ENCODE peak calls at places on chromosomes 3 and 15, in ten cellular contexts. One of them, this sample, is unnamed.

GRCh38 chr3:18438586-18438985 is 13.4 kb upstream of the SATB1 start:
- DNase-seq in germinal center: no peak
- DNase-seq in stimulated activated CD8-positive, alpha-beta memory T cell treated with anti-CD3 and anti-CD28 coated beads, Interleukin-4, amount 100 ng/mL, for 1 hour: peak
- DNase-seq in cardiac muscle cell: no peak
- DNase-seq in effector memory CD4-positive, alpha-beta T cell: peak
- DNase-seq in BE2C: no peak
- DNase-seq in kidney epithelial cell: no peak
- DNase-seq in activated T-cell treated with anti-CD3 and anti-CD28 coated beads for 1 hour: peak
- DNase-seq in HTR-8/SVneo: no peak
- DNase-seq in brain microvascular endothelial cell: no peak
- DNase-seq in this sample: no peak

GRCh38 chr3:176193032-176193698 is 1004.1 kb downstream of the TBL1XR1 start:
- DNase-seq in effector memory CD4-positive, alpha-beta T cell: no peak
- DNase-seq in germinal center: no peak
- DNase-seq in stimulated activated CD8-positive, alpha-beta memory T cell treated with anti-CD3 and anti-CD28 coated beads, Interleukin-4, amount 100 ng/mL, for 1 hour: no peak
- DNase-seq in cardiac muscle cell: no peak
- DNase-seq in brain microvascular endothelial cell: no peak
- DNase-seq in kidney epithelial cell: no peak
- DNase-seq in BE2C: no peak
- DNase-seq in activated T-cell treated with anti-CD3 and anti-CD28 coated beads for 1 hour: no peak
- DNase-seq in HTR-8/SVneo: no peak
- DNase-seq in this sample: peak

GRCh38 chr3:27357665-27358258 is 11.4 kb downstream of the NEK10 start:
- DNase-seq in HTR-8/SVneo: peak
- DNase-seq in brain microvascular endothelial cell: peak
- DNase-seq in kidney epithelial cell: no peak
- DNase-seq in BE2C: peak
- DNase-seq in germinal center: peak
- DNase-seq in effector memory CD4-positive, alpha-beta T cell: peak
- DNase-seq in cardiac muscle cell: peak
- DNase-seq in activated T-cell treated with anti-CD3 and anti-CD28 coated beads for 1 hour: peak
- DNase-seq in stimulated activated CD8-positive, alpha-beta memory T cell treated with anti-CD3 and anti-CD28 coated beads, Interleukin-4, amount 100 ng/mL, for 1 hour: no peak
- DNase-seq in this sample: peak

GRCh38 chr3:44359146-44359751 is 20.7 kb downstream of the TCAIM start:
- DNase-seq in BE2C: no peak
- DNase-seq in kidney epithelial cell: no peak
- DNase-seq in effector memory CD4-positive, alpha-beta T cell: no peak
- DNase-seq in activated T-cell treated with anti-CD3 and anti-CD28 coated beads for 1 hour: no peak
- DNase-seq in cardiac muscle cell: no peak
- DNase-seq in stimulated activated CD8-positive, alpha-beta memory T cell treated with anti-CD3 and anti-CD28 coated beads, Interleukin-4, amount 100 ng/mL, for 1 hour: no peak
- DNase-seq in brain microvascular endothelial cell: no peak
- DNase-seq in germinal center: no peak
- DNase-seq in HTR-8/SVneo: peak
- DNase-seq in this sample: no peak

GRCh38 chr3:100709840-100710235 is 544 bp downstream of the TFG start:
- DNase-seq in kidney epithelial cell: no peak
- DNase-seq in activated T-cell treated with anti-CD3 and anti-CD28 coated beads for 1 hour: peak
- DNase-seq in BE2C: peak
- DNase-seq in HTR-8/SVneo: peak
- DNase-seq in cardiac muscle cell: peak
- DNase-seq in germinal center: peak
- DNase-seq in brain microvascular endothelial cell: peak
- DNase-seq in effector memory CD4-positive, alpha-beta T cell: no peak
- DNase-seq in stimulated activated CD8-positive, alpha-beta memory T cell treated with anti-CD3 and anti-CD28 coated beads, Interleukin-4, amount 100 ng/mL, for 1 hour: no peak
- DNase-seq in this sample: peak

GRCh38 chr15:68586274-68586961 is 7.6 kb downstream of the CORO2B start:
- DNase-seq in cardiac muscle cell: no peak
- DNase-seq in HTR-8/SVneo: peak
- DNase-seq in brain microvascular endothelial cell: peak
- DNase-seq in stimulated activated CD8-positive, alpha-beta memory T cell treated with anti-CD3 and anti-CD28 coated beads, Interleukin-4, amount 100 ng/mL, for 1 hour: no peak
- DNase-seq in effector memory CD4-positive, alpha-beta T cell: no peak
- DNase-seq in activated T-cell treated with anti-CD3 and anti-CD28 coated beads for 1 hour: no peak
- DNase-seq in kidney epithelial cell: peak
- DNase-seq in germinal center: no peak
- DNase-seq in BE2C: no peak
- DNase-seq in this sample: no peak

GRCh38 chr3:35737080-35737479 is 97.8 kb downstream of the ARPP21 start:
- DNase-seq in activated T-cell treated with anti-CD3 and anti-CD28 coated beads for 1 hour: no peak
- DNase-seq in stimulated activated CD8-positive, alpha-beta memory T cell treated with anti-CD3 and anti-CD28 coated beads, Interleukin-4, amount 100 ng/mL, for 1 hour: no peak
- DNase-seq in germinal center: no peak
- DNase-seq in effector memory CD4-positive, alpha-beta T cell: no peak
- DNase-seq in BE2C: no peak
- DNase-seq in HTR-8/SVneo: no peak
- DNase-seq in cardiac muscle cell: no peak
- DNase-seq in kidney epithelial cell: no peak
- DNase-seq in brain microvascular endothelial cell: no peak
- DNase-seq in this sample: no peak

GRCh38 chr3:112005091-112005672 is 6.5 kb downstream of the TAGLN3 start:
- DNase-seq in stimulated activated CD8-positive, alpha-beta memory T cell treated with anti-CD3 and anti-CD28 coated beads, Interleukin-4, amount 100 ng/mL, for 1 hour: no peak
- DNase-seq in effector memory CD4-positive, alpha-beta T cell: no peak
- DNase-seq in cardiac muscle cell: no peak
- DNase-seq in activated T-cell treated with anti-CD3 and anti-CD28 coated beads for 1 hour: no peak
- DNase-seq in kidney epithelial cell: no peak
- DNase-seq in BE2C: no peak
- DNase-seq in germinal center: no peak
- DNase-seq in HTR-8/SVneo: no peak
- DNase-seq in brain microvascular endothelial cell: no peak
- DNase-seq in this sample: no peak

GRCh38 chr3:9435320-9435719 is 37.9 kb downstream of the SETD5 start:
- DNase-seq in stimulated activated CD8-positive, alpha-beta memory T cell treated with anti-CD3 and anti-CD28 coated beads, Interleukin-4, amount 100 ng/mL, for 1 hour: no peak
- DNase-seq in kidney epithelial cell: no peak
- DNase-seq in cardiac muscle cell: no peak
- DNase-seq in brain microvascular endothelial cell: no peak
- DNase-seq in activated T-cell treated with anti-CD3 and anti-CD28 coated beads for 1 hour: no peak
- DNase-seq in HTR-8/SVneo: no peak
- DNase-seq in germinal center: no peak
- DNase-seq in effector memory CD4-positive, alpha-beta T cell: no peak
- DNase-seq in BE2C: no peak
- DNase-seq in this sample: no peak

GRCh38 chr3:8767667-8768363 is 1.6 kb downstream of the OXTR start:
- DNase-seq in brain microvascular endothelial cell: no peak
- DNase-seq in activated T-cell treated with anti-CD3 and anti-CD28 coated beads for 1 hour: no peak
- DNase-seq in kidney epithelial cell: no peak
- DNase-seq in BE2C: no peak
- DNase-seq in effector memory CD4-positive, alpha-beta T cell: no peak
- DNase-seq in cardiac muscle cell: peak
- DNase-seq in germinal center: peak
- DNase-seq in HTR-8/SVneo: no peak
- DNase-seq in stimulated activated CD8-positive, alpha-beta memory T cell treated with anti-CD3 and anti-CD28 coated beads, Interleukin-4, amount 100 ng/mL, for 1 hour: no peak
- DNase-seq in this sample: peak

GRCh38 chr3:20197775-20198174 is 11.8 kb upstream of the SGO1 start:
- DNase-seq in HTR-8/SVneo: no peak
- DNase-seq in kidney epithelial cell: no peak
- DNase-seq in stimulated activated CD8-positive, alpha-beta memory T cell treated with anti-CD3 and anti-CD28 coated beads, Interleukin-4, amount 100 ng/mL, for 1 hour: no peak
- DNase-seq in germinal center: no peak
- DNase-seq in BE2C: no peak
- DNase-seq in effector memory CD4-positive, alpha-beta T cell: no peak
- DNase-seq in activated T-cell treated with anti-CD3 and anti-CD28 coated beads for 1 hour: no peak
- DNase-seq in cardiac muscle cell: no peak
- DNase-seq in brain microvascular endothelial cell: no peak
- DNase-seq in this sample: no peak

This sample was measured in astrocyte of the hippocampus.